ENCODE peak calls at places on chromosomes 12 and 14, in nine cellular contexts. K is sigmoid colon, B is GM23338, V is breast epithelium, Q is tibial artery, D is lower lobe of right lung, M is Peyer's patch, U is brain microvascular endothelial cell, P is ovary. W is an unnamed sample. For H3K36me3, the result is how much of the 10 kb centered on the place peaks cover.

GRCh38 chr12:93336344-93336743 is 41.4 kb upstream of the NUDT4 start:
- DNase-seq in P (no peak), U (peak), M (no peak), V (no peak), K (no peak), Q (no peak), D (no peak), B (peak), W (no peak)

GRCh38 chr14:57749267-57749666 is 116.6 kb downstream of the SLC35F4 start:
- DNase-seq in B (no peak), Q (no peak), D (no peak), P (no peak), V (no peak), M (no peak), K (no peak), U (peak), W (no peak)

GRCh38 chr12:6941786-6942185 is 1.8 kb upstream of the RNU7-1 start:
- DNase-seq in D (peak), U (no peak), Q (no peak), K (no peak), B (no peak), V (no peak), M (no peak), P (peak), W (no peak)

GRCh38 chr12:34294671-34295365 is 272.5 kb downstream of the ALG10 start:
- DNase-seq in P (peak), Q (peak), K (peak), B (no peak), V (peak), D (no peak), M (no peak), U (no peak), W (no peak)

GRCh38 chr14:83520837-83521236 is 1987.2 kb upstream of the SEL1L start:
- DNase-seq in V (no peak), U (peak), P (no peak), B (no peak), K (no peak), D (no peak), Q (no peak), M (no peak), W (no peak)

GRCh38 chr14:55578511-55578910 is 1.5 kb upstream of the KTN1 start:
- DNase-seq in Q (no peak), U (no peak), P (no peak), D (no peak), V (no peak), B (no peak), M (no peak), K (no peak), W (no peak)

GRCh38 chr12:120916561-120916960 is 12.4 kb upstream of the SPPL3 start:
- DNase-seq in M (no peak), Q (no peak), K (no peak), V (no peak), D (no peak), U (no peak), B (no peak), P (no peak), W (no peak)

GRCh38 chr14:79370969-79371368 is 840.3 kb downstream of the DIO2 start:
- DNase-seq in K (no peak), U (no peak), V (no peak), M (no peak), D (no peak), B (no peak), Q (no peak), P (no peak), W (no peak)

GRCh38 chr12:11545438-11546330 is 103.8 kb upstream of the ETV6 start:
- DNase-seq in Q (no peak), K (no peak), D (no peak), V (no peak), B (peak), P (no peak), M (no peak), U (no peak), W (no peak)

GRCh38 chr14:20855652-20856291 is 35.4 kb upstream of the RNASE3 start:
- DNase-seq in K (no peak), P (peak), D (peak), Q (no peak), B (peak), V (no peak), U (peak), M (no peak), W (no peak)

GRCh38 chr14:63006515-63006914 is 38.7 kb downstream of the KCNH5 start:
- DNase-seq in U (no peak), K (no peak), V (no peak), D (no peak), P (no peak), Q (no peak), B (no peak), M (no peak), W (no peak)

GRCh38 chr12:25384038-25384953 is 133.6 kb upstream of the KRAS start:
- DNase-seq in V (no peak), Q (no peak), D (no peak), K (no peak), B (peak), M (peak), U (no peak), P (no peak), W (no peak)

GRCh38 chr12:52632656-52633055 is 14.3 kb upstream of the KRT73 start:
- DNase-seq in D (no peak), B (no peak), M (no peak), V (no peak), Q (peak), P (no peak), U (no peak), K (no peak), W (no peak)
- H3K36me3 ChIP-seq in D (under half), B (under half), M (under half), V (under half), Q (under half), P (under half), U (under half), K (under half), W (under half)

GRCh38 chr14:28599191-28599590 is 167.4 kb upstream of the FOXG1 start:
- DNase-seq in U (no peak), K (no peak), Q (no peak), V (no peak), M (no peak), B (no peak), P (no peak), D (no peak), W (no peak)

GRCh38 chr14:28599605-28600004 is 167.0 kb upstream of the FOXG1 start:
- DNase-seq in P (no peak), M (no peak), K (no peak), Q (no peak), B (no peak), U (no peak), V (no peak), D (no peak), W (no peak)

DNA sequence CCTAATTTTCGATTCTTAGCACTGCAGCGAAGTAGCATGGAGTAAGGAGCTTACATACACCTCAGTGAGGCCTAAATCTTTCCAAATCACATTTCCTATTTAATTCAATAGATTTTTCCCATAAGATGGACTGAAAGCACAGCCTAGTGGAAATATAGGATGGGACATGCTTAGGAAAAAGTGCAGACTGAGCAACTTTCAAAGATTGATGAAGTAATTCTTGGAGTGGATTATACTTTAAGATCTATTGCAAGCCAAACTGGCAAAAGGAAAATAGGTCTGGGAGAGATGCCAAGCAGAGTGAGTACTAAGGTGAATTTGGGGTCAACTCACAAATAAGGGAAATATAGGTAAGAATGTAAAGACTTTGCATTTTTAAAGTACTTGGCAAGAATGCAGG is 170.3 kb upstream of the FOXG1 start:
- DNase-seq in K (no peak), D (no peak), U (peak), B (no peak), M (no peak), Q (no peak), V (no peak), P (no peak), W (no peak)
- TF ChIP-seq CTCF in K (no peak), D (no peak), U (peak), B (no peak), M (no peak), Q (no peak), V (no peak), P (no peak), W (no peak)

GRCh38 chr12:68766646-68767045 is 20.7 kb downstream of the SLC35E3 start:
- DNase-seq in D (no peak), K (no peak), V (no peak), Q (no peak), P (no peak), U (no peak), B (no peak), M (no peak), W (no peak)

GRCh38 chr12:68768431-68768934 is 22.5 kb downstream of the SLC35E3 start:
- DNase-seq in V (no peak), K (no peak), P (no peak), M (no peak), B (no peak), Q (no peak), D (no peak), U (no peak), W (no peak)

GRCh38 chr12:68767191-68767590 is 21.2 kb downstream of the SLC35E3 start:
- DNase-seq in M (no peak), U (no peak), P (no peak), V (no peak), D (no peak), Q (no peak), B (no peak), K (no peak), W (no peak)

GRCh38 chr12:68762691-68763090 is 16.7 kb downstream of the SLC35E3 start:
- DNase-seq in Q (no peak), V (no peak), D (no peak), B (no peak), M (no peak), P (no peak), K (no peak), U (no peak), W (no peak)

GRCh38 chr12:68765696-68766095 is 19.7 kb downstream of the SLC35E3 start:
- DNase-seq in D (no peak), Q (no peak), B (no peak), U (no peak), V (no peak), M (no peak), K (no peak), P (no peak), W (no peak)
- H3K36me3 ChIP-seq in D (half or more), Q (under half), B (under half), U (under half), V (under half), M (under half), K (half or more), P (under half), W (under half)

GRCh38 chr12:54935235-54935951 is 49.2 kb downstream of the TESPA1 start:
- DNase-seq in M (no peak), U (peak), Q (no peak), P (no peak), B (no peak), D (no peak), V (no peak), K (no peak), W (no peak)
- TF ChIP-seq CTCF in M (no peak), U (no peak), Q (no peak), P (no peak), B (no peak), D (no peak), V (no peak), K (no peak), W (no peak)

GRCh38 chr14:104678901-104679705 is 10.3 kb upstream of the INF2 start:
- DNase-seq in K (peak), V (no peak), U (no peak), M (no peak), P (peak), D (peak), Q (peak), B (no peak), W (no peak)

GRCh38 chr14:104677506-104678332 is 11.7 kb upstream of the INF2 start:
- DNase-seq in K (peak), V (peak), P (peak), B (peak), Q (peak), D (peak), M (peak), U (peak), W (peak)

GRCh38 chr14:104680056-104680805 is 9.2 kb upstream of the INF2 start:
- DNase-seq in K (peak), M (peak), V (no peak), U (peak), Q (peak), P (peak), B (no peak), D (peak), W (no peak)

GRCh38 chr14:104676694-104677505 is 12.5 kb upstream of the INF2 start:
- DNase-seq in B (peak), V (peak), U (no peak), D (no peak), Q (peak), P (peak), M (no peak), K (peak), W (no peak)

GRCh38 chr14:104678346-104678745 is 11.1 kb upstream of the INF2 start:
- DNase-seq in K (peak), M (no peak), V (no peak), P (peak), Q (peak), D (peak), U (no peak), B (no peak), W (no peak)
- H3K36me3 ChIP-seq in K (under half), M (under half), V (under half), P (under half), Q (under half), D (under half), U (under half), B (under half), W (under half)

GRCh38 chr12:21607701-21608100 is 3.1 kb upstream of the GYS2 start:
- DNase-seq in Q (no peak), U (no peak), P (no peak), D (no peak), K (no peak), B (peak), V (no peak), M (no peak), W (no peak)
- TF ChIP-seq CTCF in Q (peak), U (no peak), P (no peak), D (peak), K (no peak), B (peak), V (no peak), M (no peak), W (no peak)

DNA sequence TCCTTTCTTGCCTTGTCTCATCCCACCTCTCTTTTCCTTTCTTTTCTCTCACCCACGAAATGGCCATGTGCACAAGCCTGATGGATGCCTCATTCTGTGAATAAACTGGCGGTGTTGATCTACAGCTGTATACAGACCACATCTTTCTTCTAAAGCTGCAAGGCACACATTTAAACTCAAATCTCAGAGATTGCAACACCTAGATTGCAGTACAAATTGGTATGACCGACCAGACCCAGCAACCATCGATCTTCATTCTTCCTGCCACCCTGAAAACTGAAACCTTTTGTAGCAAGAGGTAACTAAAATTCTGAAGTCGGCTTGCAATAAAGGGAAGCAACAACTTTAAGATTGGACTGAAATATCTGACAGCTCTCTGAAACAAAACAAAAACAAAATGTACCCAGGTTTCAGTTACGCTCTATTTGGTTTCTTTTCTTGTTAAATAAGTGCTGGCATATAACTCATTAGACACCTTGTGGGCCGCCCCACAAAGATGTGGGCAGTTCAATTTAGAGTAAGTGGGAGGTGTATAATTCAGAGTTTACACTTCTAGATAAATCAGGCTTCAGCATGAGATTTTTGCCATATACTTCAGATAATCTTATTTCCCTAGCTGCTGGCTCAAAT is 390.0 kb upstream of the NOVA1 start:
- DNase-seq in K (no peak), D (no peak), Q (no peak), P (no peak), M (no peak), U (no peak), V (no peak), B (no peak), W (no peak)
- H3K36me3 ChIP-seq in K (under half), D (under half), Q (under half), P (under half), M (under half), U (under half), V (under half), B (under half), W (under half)

GRCh38 chr12:26832817-26833691 is at the start of gene ITPR2:
- DNase-seq in U (peak), V (peak), Q (peak), K (peak), M (peak), P (peak), B (peak), D (peak), W (peak)
- TF ChIP-seq CTCF in U (no peak), V (no peak), Q (peak), K (no peak), M (peak), P (no peak), B (no peak), D (peak), W (peak)

GRCh38 chr12:110330544-110330943 is 49.5 kb downstream of the ATP2A2 start:
- DNase-seq in M (no peak), P (no peak), V (no peak), B (peak), U (no peak), Q (no peak), K (no peak), D (no peak), W (no peak)
- H3K36me3 ChIP-seq in M (under half), P (under half), V (under half), B (half or more), U (half or more), Q (half or more), K (half or more), D (half or more), W (half or more)